ENCODE peak calls at places on chromosomes 13 and 19, in four cellular contexts. Z is heart left ventricle, D is WERI-Rb-1, I is neural progenitor cell. E is an unnamed sample.

GRCh38 chr13:80164451-80164850 is 176.5 kb downstream of the SPRY2 start:
- DNase-seq in Z (no peak), D (no peak), I (no peak), E (no peak)

GRCh38 chr19:18469245-18470107 is 31.5 kb upstream of the ISYNA1 start:
- DNase-seq in Z (peak; percentile 66), D (peak; percentile 69), I (peak; percentile 82), E (peak; percentile 74)

GRCh38 chr19:15316498-15316897 is 15.8 kb downstream of the BRD4 start:
- DNase-seq in Z (no peak), D (no peak), I (no peak), E (no peak)

GRCh38 chr19:47231215-47232054 is 436 bp upstream of the BBC3 start:
- DNase-seq in Z (peak; percentile 92), D (peak; percentile 92), I (peak; percentile 90), E (peak; percentile 88)

GRCh38 chr19:9597027-9597426 is 12.7 kb upstream of the ZNF121 start:
- DNase-seq in Z (no peak), D (no peak), I (no peak), E (no peak)

GRCh38 chr13:31538067-31539042 is 201.0 kb upstream of the RXFP2 start:
- DNase-seq in Z (no peak), D (no peak), I (peak; percentile 59), E (no peak)

GRCh38 chr19:53254451-53255341 is at the start of gene ZNF677:
- DNase-seq in Z (peak; percentile 94), D (peak; percentile 91), I (peak; percentile 83), E (peak; percentile 73)

GRCh38 chr13:59680429-59681024 is 483.2 kb downstream of the DIAPH3 start:
- DNase-seq in Z (no peak), D (no peak), I (peak; percentile 35), E (no peak)

GRCh38 chr19:37227996-37228395 is 10.0 kb downstream of the ZNF383 start:
- DNase-seq in Z (no peak), D (peak; percentile 62), I (peak; percentile 42), E (no peak)

GRCh38 chr13:60645552-60646138 is 248.6 kb downstream of the TDRD3 start:
- DNase-seq in Z (no peak), D (no peak), I (no peak), E (no peak)

GRCh38 chr13:27172495-27172842 is 858 bp upstream of the USP12 start:
- DNase-seq in Z (no peak), D (no peak), I (no peak), E (no peak)

GRCh38 chr13:113479179-113479578 is 11.3 kb downstream of the DCUN1D2 start:
- DNase-seq in Z (no peak), D (no peak), I (no peak), E (no peak)

GRCh38 chr13:105083986-105084385 is 1451.5 kb downstream of the EFNB2 start:
- DNase-seq in Z (no peak), D (peak; percentile 88), I (no peak), E (no peak)

GRCh38 chr13:103469771-103470170 is 403.6 kb upstream of the SLC10A2 start:
- DNase-seq in Z (no peak), D (no peak), I (no peak), E (no peak)

GRCh38 chr13:98206946-98207345 is 29.9 kb upstream of the RNF113B start:
- DNase-seq in Z (no peak), D (no peak), I (no peak), E (no peak)

GRCh38 chr19:17074628-17075034 is 621 bp downstream of the HAUS8 start:
- DNase-seq in Z (no peak), D (no peak), I (no peak), E (no peak)

GRCh38 chr19:23917856-23918255 is 3.2 kb downstream of the ZNF726 start:
- DNase-seq in Z (no peak), D (no peak), I (no peak), E (no peak)

GRCh38 chr13:66927562-66927961 is 302.6 kb downstream of the PCDH9 start:
- DNase-seq in Z (no peak), D (no peak), I (peak; percentile 21), E (no peak)

GRCh38 chr13:75437582-75438318 is 44.2 kb downstream of the TBC1D4 start:
- DNase-seq in Z (no peak), D (no peak), I (peak; percentile 18), E (no peak)

GRCh38 chr13:24929196-24929595 is 165.2 kb downstream of the RNF17 start:
- DNase-seq in Z (no peak), D (no peak), I (no peak), E (no peak)

GRCh38 chr19:31312004-31312403 is 37.2 kb downstream of the TSHZ3 start:
- DNase-seq in Z (peak; percentile 50), D (no peak), I (no peak), E (no peak)

GRCh38 chr13:98033277-98034247 is 80.1 kb downstream of the IPO5 start:
- DNase-seq in Z (no peak), D (peak; percentile 74), I (peak; percentile 42), E (no peak)

GRCh38 chr13:61685683-61686013 is 270.0 kb upstream of the PCDH20 start:
- DNase-seq in Z (no peak), D (peak; percentile 20), I (peak; percentile 68), E (no peak)

GRCh38 chr19:45581576-45581975 is 3.0 kb downstream of the OPA3 start:
- DNase-seq in Z (no peak), D (no peak), I (no peak), E (no peak)

GRCh38 chr19:40672038-40672437 is 18.4 kb downstream of the NUMBL start:
- DNase-seq in Z (no peak), D (no peak), I (no peak), E (no peak)

GRCh38 chr13:26508885-26509284 is 48.6 kb upstream of the WASF3 start:
- DNase-seq in Z (peak; percentile 25), D (no peak), I (no peak), E (peak; percentile 63)

GRCh38 chr13:24279706-24280105 is 29.7 kb upstream of the C1QTNF9 start:
- DNase-seq in Z (no peak), D (no peak), I (no peak), E (no peak)

GRCh38 chr13:46685006-46685730 is 111.8 kb downstream of the ESD start:
- DNase-seq in Z (no peak), D (no peak), I (no peak), E (no peak)

GRCh38 chr19:34504809-34505291 is 23.3 kb downstream of the WTIP start:
- DNase-seq in Z (no peak), D (no peak), I (no peak), E (no peak)

GRCh38 chr13:45132384-45133064 is 12.2 kb downstream of the GTF2F2 start:
- DNase-seq in Z (no peak), D (no peak), I (no peak), E (no peak)

GRCh38 chr13:36163809-36164308 is 32.7 kb upstream of the DCLK1 start:
- DNase-seq in Z (peak; percentile 37), D (peak; percentile 45), I (no peak), E (peak; percentile 75)

GRCh38 chr13:44196186-44196751 is 177.4 kb upstream of the SERP2 start:
- DNase-seq in Z (no peak), D (no peak), I (no peak), E (no peak)

GRCh38 chr19:48385461-48386087 is 5.8 kb downstream of the KDELR1 start:
- DNase-seq in Z (no peak), D (no peak), I (no peak), E (no peak)
- H3K27ac ChIP-seq in Z (no peak overlapping the region), D (no peak overlapping the region), I (no peak overlapping the region), E (no peak overlapping the region)

GRCh38 chr13:40352807-40353562 is 313.5 kb downstream of the FOXO1 start:
- DNase-seq in Z (no peak), D (no peak), I (no peak), E (peak; percentile 64)
- H3K27ac ChIP-seq in Z (peak overlapping the region; percentile 19), D (no peak overlapping the region), I (no peak overlapping the region), E (peak overlapping the region; percentile 88)

DNA sequence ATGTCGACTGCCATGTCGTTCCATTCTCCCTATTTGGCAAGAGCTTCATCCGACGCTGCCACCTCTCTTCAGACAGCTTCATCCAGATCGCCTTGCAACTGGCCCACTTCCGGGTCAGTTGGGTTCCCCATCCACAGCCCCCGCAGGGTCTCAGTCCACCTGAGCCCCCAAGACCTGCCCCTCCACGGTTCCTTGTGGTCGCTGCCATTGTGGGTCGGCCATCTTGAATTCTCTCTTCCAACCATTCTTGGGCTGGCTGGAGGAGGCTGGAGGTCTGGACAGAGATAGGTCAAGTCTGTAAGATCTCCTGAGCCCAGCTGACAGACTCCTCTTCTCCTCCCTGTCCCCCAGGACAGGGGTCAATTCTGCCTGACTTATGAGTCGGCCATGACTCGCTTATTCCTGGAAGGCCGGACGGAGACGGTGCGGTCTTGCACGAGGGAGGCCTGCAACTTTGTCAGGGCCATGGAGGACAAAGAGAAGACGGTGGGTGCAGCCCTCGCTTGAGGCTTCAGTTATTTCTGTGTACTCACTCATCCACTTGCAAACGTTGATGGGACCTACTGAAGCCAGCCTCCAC is 19.5 kb downstream of the CPT1C start:
- DNase-seq in Z (no peak), D (no peak), I (no peak), E (no peak)
- H3K27ac ChIP-seq in Z (no peak overlapping the region), D (no peak overlapping the region), I (no peak overlapping the region), E (no peak overlapping the region)

GRCh38 chr13:28466151-28466550 is 28.8 kb downstream of the FLT1 start:
- DNase-seq in Z (no peak), D (no peak), I (no peak), E (no peak)
- H3K27ac ChIP-seq in Z (no peak overlapping the region), D (no peak overlapping the region), I (no peak overlapping the region), E (no peak overlapping the region)

GRCh38 chr13:95058680-95059079 is 242.6 kb downstream of the ABCC4 start:
- DNase-seq in Z (no peak), D (no peak), I (no peak), E (peak; percentile 64)

GRCh38 chr13:95050800-95051620 is 250.2 kb downstream of the ABCC4 start:
- DNase-seq in Z (no peak), D (no peak), I (no peak), E (no peak)

GRCh38 chr13:95060120-95060519 is 241.1 kb downstream of the ABCC4 start:
- DNase-seq in Z (no peak), D (no peak), I (no peak), E (no peak)

GRCh38 chr13:95059306-95059705 is 241.9 kb downstream of the ABCC4 start:
- DNase-seq in Z (no peak), D (no peak), I (peak; percentile 70), E (no peak)

GRCh38 chr13:95056266-95056665 is 245.0 kb downstream of the ABCC4 start:
- DNase-seq in Z (no peak), D (no peak), I (peak; percentile 79), E (no peak)
- H3K27ac ChIP-seq in Z (no peak overlapping the region), D (no peak overlapping the region), I (peak overlapping the region; percentile 87), E (no peak overlapping the region)

DNA sequence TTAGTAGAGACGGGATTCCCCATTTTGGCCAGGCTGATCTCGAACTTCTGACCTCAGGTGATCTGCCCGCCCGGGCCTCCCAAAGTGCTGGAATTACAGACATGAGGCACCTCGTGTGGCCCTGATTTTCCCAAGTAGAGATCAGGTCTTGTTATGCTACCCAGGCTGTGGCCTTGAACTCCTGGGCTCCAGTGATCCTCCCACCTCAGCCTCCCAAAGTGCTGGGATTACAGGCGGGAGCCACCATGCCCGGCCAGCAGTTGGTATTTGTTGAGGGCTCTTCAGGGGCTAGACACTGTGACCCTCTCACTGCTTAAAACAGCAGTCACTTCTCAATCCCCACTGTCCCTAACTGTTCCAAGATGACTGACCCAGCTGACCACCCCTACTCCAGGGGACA is 8.5 kb upstream of the ELAVL3 start:
- DNase-seq in Z (no peak), D (no peak), I (no peak), E (no peak)
- H3K27ac ChIP-seq in Z (no peak overlapping the region), D (no peak overlapping the region), I (no peak overlapping the region), E (no peak overlapping the region)